ENCODE peak calls at places on chromosomes 3 and 15, in six cellular contexts. U is CD4-positive, alpha-beta T cell; M is PC-3; V is uterus; R is body of pancreas; P is AG09319. L is an unnamed sample.
A peak's percentile ranks its signal among the peaks of the same experiment; 100 is the strongest.

GRCh38 chr3:160870327-160870726 is 114.3 kb downstream of the PPM1L start:
- DNase-seq in V (no peak), U (no peak), R (peak; percentile 16), P (no peak), M (peak; percentile 11), L (no peak)

GRCh38 chr15:84879088-84879780 is 5.2 kb upstream of the SLC28A1 start:
- DNase-seq in U (no peak), P (no peak), V (no peak), R (no peak), M (no peak), L (no peak)

GRCh38 chr3:28726840-28727239 is 378.2 kb upstream of the AZI2 start:
- DNase-seq in R (peak; percentile 73), V (no peak), P (no peak), M (peak; percentile 66), U (no peak), L (peak; percentile 41)

GRCh38 chr3:71591106-71591505 is 7.6 kb upstream of the FOXP1 start:
- DNase-seq in R (no peak), P (no peak), M (no peak), V (no peak), U (no peak), L (no peak)

GRCh38 chr15:96052572-96053038 is 277.9 kb upstream of the NR2F2 start:
- DNase-seq in P (no peak), R (no peak), U (no peak), M (no peak), V (no peak), L (no peak)

GRCh38 chr3:172987268-172987667 is 153.8 kb downstream of the SPATA16 start:
- DNase-seq in M (peak; percentile 50), R (no peak), P (no peak), V (no peak), U (no peak), L (no peak)

GRCh38 chr3:103499132-103499885 is 1064.5 kb downstream of the ZPLD1 start:
- DNase-seq in U (no peak), V (no peak), P (no peak), R (no peak), M (no peak), L (no peak)

GRCh38 chr3:44323341-44323955 is 15.1 kb upstream of the TCAIM start:
- DNase-seq in R (peak; percentile 78), V (peak; percentile 63), M (peak; percentile 80), P (peak; percentile 44), U (peak; percentile 35), L (peak; percentile 64)

GRCh38 chr3:76011121-76011520 is 225.8 kb upstream of the ZNF717 start:
- DNase-seq in U (no peak), R (no peak), V (no peak), M (no peak), P (no peak), L (no peak)

GRCh38 chr15:62472616-62473299 is 307.7 kb upstream of the C2CD4B start:
- DNase-seq in V (no peak), R (no peak), U (no peak), M (peak; percentile 38), P (no peak), L (peak; percentile 89)

GRCh38 chr3:134029256-134029733 is 430 bp downstream of the SLCO2A1 start:
- DNase-seq in M (no peak), R (no peak), V (no peak), U (no peak), P (no peak), L (no peak)

GRCh38 chr15:58221591-58222241 is 83.5 kb downstream of the AQP9 start:
- DNase-seq in M (peak; percentile 50), R (no peak), P (no peak), V (no peak), U (no peak), L (no peak)

GRCh38 chr3:187125319-187126031 is 13.8 kb downstream of the RPL39L start:
- DNase-seq in P (no peak), U (no peak), R (no peak), V (no peak), M (no peak), L (no peak)

GRCh38 chr15:69046781-69047180 is 32.3 kb downstream of the NOX5 start:
- DNase-seq in M (peak; percentile 78), U (no peak), R (no peak), P (no peak), V (no peak), L (no peak)

GRCh38 chr3:140468407-140468806 is 209.5 kb upstream of the TRIM42 start:
- DNase-seq in U (no peak), M (no peak), P (no peak), R (no peak), V (no peak), L (no peak)

GRCh38 chr3:78745847-78746246 is 1022.0 kb downstream of the ROBO1 start:
- DNase-seq in P (no peak), M (no peak), V (no peak), R (no peak), U (no peak), L (no peak)

GRCh38 chr3:112350181-112350825 is 17.3 kb downstream of the CD200 start:
- DNase-seq in V (no peak), P (no peak), U (no peak), R (no peak), M (no peak), L (no peak)

GRCh38 chr3:18351823-18352744 is 73.1 kb downstream of the SATB1 start:
- DNase-seq in U (no peak), R (peak; percentile 79), V (no peak), M (peak; percentile 4), P (no peak), L (no peak)

GRCh38 chr3:149844073-149844472 is 31.1 kb downstream of the RNF13 start:
- DNase-seq in V (no peak), U (no peak), R (no peak), M (no peak), P (no peak), L (no peak)

GRCh38 chr15:69087581-69087980 is 72.9 kb upstream of the GLCE start:
- DNase-seq in P (no peak), M (peak; percentile 17), R (no peak), U (no peak), V (no peak), L (no peak)

GRCh38 chr3:193829781-193830180 is 236.8 kb downstream of the OPA1 start:
- DNase-seq in P (no peak), R (peak; percentile 83), V (no peak), U (no peak), M (peak; percentile 95), L (no peak)

GRCh38 chr15:72237286-72238224 is 6.6 kb upstream of the PKM start:
- DNase-seq in R (peak; percentile 32), P (peak; percentile 92), V (peak; percentile 57), M (peak; percentile 94), U (no peak), L (peak; percentile 76)

GRCh38 chr15:98842192-98842972 is 165.2 kb downstream of the PGPEP1L start:
- DNase-seq in M (no peak), U (no peak), R (no peak), P (no peak), V (no peak), L (no peak)

GRCh38 chr3:141067559-141067958 is 16.4 kb downstream of the SPSB4 start:
- DNase-seq in M (no peak), P (no peak), R (no peak), U (no peak), V (no peak), L (no peak)

GRCh38 chr3:44886561-44886960 is 12.2 kb downstream of the TGM4 start:
- DNase-seq in V (no peak), R (no peak), P (no peak), U (no peak), M (peak; percentile 99), L (no peak)

GRCh38 chr3:156548041-156548687 is 6.8 kb downstream of the SSR3 start:
- DNase-seq in V (no peak), M (no peak), U (no peak), R (no peak), P (no peak), L (no peak)

GRCh38 chr15:92623435-92623834 is 32.1 kb downstream of the FAM174B start:
- DNase-seq in V (no peak), U (no peak), M (no peak), P (no peak), R (peak; percentile 86), L (peak; percentile 73)

GRCh38 chr3:73432723-73433032 is 192.1 kb downstream of the PDZRN3 start:
- DNase-seq in P (no peak), M (no peak), V (no peak), R (no peak), U (no peak), L (no peak)
- TF ChIP-seq CTCF in P (no peak), M (peak; percentile 17), V (no peak), R (no peak), U (peak; percentile 0), L (no peak)

GRCh38 chr3:169365993-169366915 is 297.3 kb downstream of the MECOM start:
- DNase-seq in R (peak; percentile 72), P (no peak), U (no peak), M (no peak), V (no peak), L (no peak)

GRCh38 chr3:169362261-169362660 is 301.3 kb downstream of the MECOM start:
- DNase-seq in U (no peak), P (no peak), M (peak; percentile 48), V (no peak), R (peak; percentile 82), L (no peak)

GRCh38 chr3:169363318-169363717 is 300.2 kb downstream of the MECOM start:
- DNase-seq in M (no peak), R (no peak), U (no peak), V (no peak), P (no peak), L (no peak)

GRCh38 chr3:169367016-169367415 is 296.5 kb downstream of the MECOM start:
- DNase-seq in V (no peak), M (no peak), R (no peak), U (no peak), P (no peak), L (no peak)

GRCh38 chr3:169362872-169363271 is 300.6 kb downstream of the MECOM start:
- DNase-seq in M (peak; percentile 6), V (no peak), R (no peak), P (no peak), U (no peak), L (no peak)
- TF ChIP-seq CTCF in M (peak; percentile 58), V (no peak), R (no peak), P (peak; percentile 18), U (no peak), L (no peak)

GRCh38 chr3:189169728-189170127 is 2.0 kb upstream of the TPRG1 start:
- DNase-seq in M (no peak), V (no peak), P (no peak), R (no peak), U (no peak), L (no peak)
- TF ChIP-seq CTCF in M (no peak), V (no peak), P (no peak), R (no peak), U (no peak), L (no peak)

DNA sequence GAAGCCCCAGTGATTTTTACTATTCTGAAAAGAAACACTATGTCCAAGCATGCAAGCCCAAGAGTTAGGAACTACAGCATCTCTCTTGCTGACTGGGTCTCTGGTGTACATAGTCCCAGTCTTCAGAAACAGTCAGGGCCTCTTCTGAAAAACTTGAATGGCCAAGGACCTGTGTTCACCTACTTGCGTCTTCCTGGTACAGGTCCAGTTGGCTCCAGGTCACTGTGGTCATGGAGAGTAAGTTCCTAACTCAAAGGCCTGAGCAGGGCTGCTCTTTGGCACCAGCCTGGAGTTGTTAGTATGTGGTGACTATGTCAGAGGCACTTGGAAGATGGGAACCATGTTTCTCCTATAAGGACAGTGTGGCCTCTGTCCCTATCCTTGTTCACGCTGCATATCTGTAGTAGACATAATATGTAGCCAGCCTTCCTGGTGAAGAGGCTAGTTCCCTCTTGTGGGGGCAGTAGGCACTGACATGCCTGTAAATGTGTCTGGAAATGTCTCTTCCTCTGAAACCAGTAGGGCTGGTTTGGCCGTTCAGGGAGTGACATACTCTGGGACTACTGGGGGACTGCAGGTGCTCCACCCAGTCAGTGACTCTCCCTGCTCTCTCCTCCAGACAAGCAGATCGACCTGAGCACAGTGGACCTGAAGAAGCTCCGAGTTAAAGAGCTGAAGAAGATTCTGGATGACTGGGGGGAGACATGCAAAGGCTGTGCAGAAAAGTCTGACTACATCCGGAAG is 2.6 kb upstream of the RBM15B start:
- DNase-seq in U (no peak), V (no peak), M (peak; percentile 91), P (no peak), R (no peak), L (no peak)
- TF ChIP-seq CTCF in U (no peak), V (no peak), M (peak; percentile 63), P (peak; percentile 11), R (no peak), L (no peak)

L was measured in psoas muscle.